ENCODE peak calls at places on chromosome 19, in eight cellular contexts. D, V, A, L, E, F, G and P are unnamed samples.

GRCh38 chr19:13238891-13239534 is 88.8 kb downstream of the IER2 start:
- DNase-seq in A (no peak), F (no peak), V (no peak), L (no peak), G (no peak), D (no peak), E (no peak), P (no peak)

GRCh38 chr19:17948967-17949930 is 16.4 kb downstream of the CCDC124 start:
- DNase-seq in G (no peak), D (no peak), E (no peak), V (no peak), F (no peak), L (peak; percentile 43), A (no peak), P (no peak)

GRCh38 chr19:23070353-23070781 is 46.5 kb upstream of the ZNF730 start:
- DNase-seq in A (no peak), D (peak; percentile 61), F (peak; percentile 54), L (no peak), G (no peak), E (no peak), V (no peak), P (peak; percentile 77)

GRCh38 chr19:5046339-5047039 is 77.6 kb downstream of the KDM4B start:
- DNase-seq in F (no peak), L (no peak), D (no peak), E (peak; percentile 69), A (no peak), G (no peak), V (no peak), P (peak; percentile 77)

GRCh38 chr19:55488986-55489710 is 912 bp downstream of the SSC5D start:
- DNase-seq in A (no peak), E (no peak), D (no peak), F (peak; percentile 19), V (no peak), G (no peak), L (no peak), P (peak; percentile 81)

GRCh38 chr19:52943134-52943883 is 19.4 kb downstream of the ZNF816 start:
- DNase-seq in F (no peak), E (no peak), G (no peak), L (no peak), D (no peak), V (no peak), A (no peak), P (no peak)

GRCh38 chr19:9586764-9587163 is 2.5 kb upstream of the ZNF121 start:
- DNase-seq in F (peak; percentile 70), A (no peak), E (peak; percentile 62), L (peak; percentile 81), D (peak; percentile 64), V (no peak), G (no peak), P (peak; percentile 71)

GRCh38 chr19:44841255-44841654 is 4.8 kb upstream of the NECTIN2 start:
- DNase-seq in D (no peak), L (no peak), V (no peak), E (peak; percentile 86), G (no peak), F (no peak), A (no peak), P (no peak)

GRCh38 chr19:39946532-39946931 is 12.1 kb upstream of the FCGBP start:
- DNase-seq in A (no peak), D (no peak), L (no peak), F (no peak), V (no peak), G (peak; percentile 7), E (no peak), P (no peak)

GRCh38 chr19:40253611-40254092 is 27.2 kb upstream of the CCNP start:
- DNase-seq in E (no peak), F (no peak), L (no peak), A (no peak), G (no peak), V (no peak), D (no peak), P (no peak)

GRCh38 chr19:53965091-53965490 is 2.4 kb downstream of the CACNG8 start:
- DNase-seq in D (no peak), F (no peak), A (no peak), G (no peak), L (no peak), V (no peak), E (no peak), P (no peak)

GRCh38 chr19:8641908-8642547 is 11.6 kb downstream of the NFILZ start:
- DNase-seq in L (peak; percentile 51), A (no peak), F (peak; percentile 70), E (no peak), D (no peak), G (no peak), V (no peak), P (no peak)

GRCh38 chr19:37078717-37079032 is 442 bp downstream of the ZNF420 start:
- DNase-seq in V (no peak), A (no peak), E (no peak), D (no peak), L (no peak), F (no peak), G (no peak), P (no peak)

GRCh38 chr19:36488816-36489138 is 584 bp downstream of the ZNF566 start:
- DNase-seq in V (no peak), L (peak; percentile 18), E (no peak), G (no peak), A (no peak), F (peak; percentile 18), D (no peak), P (peak; percentile 63)

GRCh38 chr19:5157186-5157585 is 183.4 kb downstream of the PTPRS start:
- DNase-seq in F (no peak), G (no peak), A (no peak), D (no peak), V (no peak), E (no peak), L (no peak), P (no peak)

GRCh38 chr19:17720487-17720839 is 1.2 kb downstream of the MAP1S start:
- DNase-seq in E (no peak), A (no peak), G (no peak), D (no peak), V (no peak), F (no peak), L (no peak), P (no peak)

GRCh38 chr19:49957262-49957915 is 3.6 kb downstream of the SIGLEC11 start:
- DNase-seq in G (no peak), F (no peak), A (no peak), V (no peak), L (no peak), E (no peak), D (no peak), P (no peak)

GRCh38 chr19:7989071-7989575 is 16.3 kb downstream of the ELAVL1 start:
- DNase-seq in F (no peak), D (no peak), L (no peak), V (no peak), G (no peak), E (peak; percentile 49), A (no peak), P (no peak)

DNA sequence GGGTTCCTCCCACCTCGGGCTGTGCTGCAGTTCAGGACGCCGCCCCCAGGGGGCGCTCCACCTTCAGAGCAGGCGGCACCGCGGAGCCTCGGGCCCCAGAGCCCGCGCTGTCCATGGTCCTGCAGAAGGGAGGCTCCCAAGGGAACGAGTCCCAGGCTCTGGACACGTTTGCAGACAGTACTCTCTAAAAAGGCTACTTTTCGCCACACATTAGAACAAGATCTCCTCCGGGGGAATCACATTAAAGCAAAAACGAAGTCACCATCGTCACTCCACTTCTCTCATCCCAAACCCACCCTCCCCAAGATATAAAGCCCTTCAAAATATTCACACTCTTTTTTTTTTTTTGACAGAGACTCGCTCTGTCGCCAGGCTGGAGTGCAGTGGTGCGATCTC is 4.6 kb upstream of the SIGLEC10 start:
- DNase-seq in G (no peak), E (peak; percentile 86), D (peak; percentile 46), A (no peak), F (peak; percentile 60), L (peak; percentile 96), V (no peak), P (peak; percentile 94)
- H3K4me3 ChIP-seq in G (no peak overlapping the region), E (no peak overlapping the region), D (no peak overlapping the region), A (no peak overlapping the region), F (no peak overlapping the region), L (peak overlapping the region; percentile 45), V (no peak overlapping the region), P (no peak overlapping the region)

GRCh38 chr19:1153891-1154730 is 20.0 kb downstream of the SBNO2 start:
- DNase-seq in G (no peak), L (no peak), E (no peak), A (no peak), V (no peak), F (no peak), D (peak; percentile 29), P (no peak)
- H3K4me3 ChIP-seq in G (peak overlapping the region; percentile 32), L (no peak overlapping the region), E (peak overlapping the region; percentile 26), A (no peak overlapping the region), V (no peak overlapping the region), F (peak overlapping the region; percentile 26), D (peak overlapping the region; percentile 31), P (no peak overlapping the region)

GRCh38 chr19:46954502-46955004 is 65.1 kb upstream of the NPAS1 start:
- DNase-seq in G (no peak), F (no peak), E (no peak), V (no peak), A (no peak), D (no peak), L (no peak), P (no peak)
- H3K4me3 ChIP-seq in G (no peak overlapping the region), F (no peak overlapping the region), E (no peak overlapping the region), V (no peak overlapping the region), A (peak overlapping the region; percentile 72), D (no peak overlapping the region), L (no peak overlapping the region), P (no peak overlapping the region)

GRCh38 chr19:925912-926594 is at the start of gene ARID3A:
- DNase-seq in D (no peak), L (peak; percentile 73), V (peak; percentile 63), E (no peak), G (no peak), F (peak; percentile 73), A (no peak), P (peak; percentile 82)

GRCh38 chr19:927707-928401 is 2.0 kb downstream of the ARID3A start:
- DNase-seq in D (no peak), G (no peak), L (no peak), A (no peak), F (no peak), V (peak; percentile 31), E (no peak), P (no peak)

GRCh38 chr19:928471-929259 is 2.8 kb downstream of the ARID3A start:
- DNase-seq in L (no peak), E (no peak), V (peak; percentile 44), F (no peak), D (no peak), G (no peak), A (no peak), P (no peak)

GRCh38 chr19:926595-927043 is 784 bp downstream of the ARID3A start:
- DNase-seq in L (peak; percentile 65), G (no peak), A (no peak), D (peak; percentile 70), F (no peak), E (no peak), V (peak; percentile 42), P (peak; percentile 86)

DNA sequence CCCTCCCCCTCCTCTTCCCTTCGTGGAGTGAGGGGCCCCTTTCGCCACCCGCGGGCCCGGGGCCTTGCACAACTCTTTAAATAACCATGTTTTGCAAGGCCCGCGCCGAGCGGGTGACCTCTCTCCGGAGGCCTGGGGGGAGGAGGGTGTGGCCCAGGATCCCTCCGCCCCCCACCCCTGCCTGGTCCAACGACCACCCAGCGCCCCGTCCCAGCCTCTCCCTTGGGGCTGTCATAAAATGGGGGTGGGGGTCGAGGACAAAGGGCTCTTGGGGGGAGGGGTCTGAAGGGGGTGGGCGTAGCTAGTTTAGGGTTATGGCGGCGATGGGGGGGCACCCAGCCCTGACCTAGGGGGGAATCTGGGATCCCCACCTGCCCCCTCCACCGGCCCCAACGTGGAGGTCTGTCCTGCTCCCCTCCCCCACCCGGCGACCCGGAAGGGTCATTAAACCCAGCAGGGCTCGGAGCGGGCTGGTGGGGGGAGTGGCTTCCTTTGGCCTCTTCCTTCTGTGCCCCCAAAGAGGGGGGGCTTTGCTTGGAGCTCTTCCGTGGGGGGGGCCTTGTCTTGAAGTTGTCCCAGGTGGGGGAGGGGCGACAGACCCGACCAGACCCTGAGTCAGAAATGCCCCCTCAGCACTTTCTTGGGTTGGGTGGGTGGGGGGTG is 1.3 kb downstream of the ARID3A start:
- DNase-seq in G (no peak), A (no peak), E (peak; percentile 78), V (peak; percentile 60), F (peak; percentile 67), L (peak; percentile 78), D (peak; percentile 78), P (peak; percentile 89)
- H3K4me3 ChIP-seq in G (peak overlapping the region; percentile 87), A (peak overlapping the region; percentile 97), E (peak overlapping the region; percentile 2), V (peak overlapping the region; percentile 81), F (peak overlapping the region; percentile 23), L (peak overlapping the region; percentile 97), D (peak overlapping the region; percentile 93), P (peak overlapping the region; percentile 97)